ENCODE peak calls at places on chromosomes 4 and X, in four cellular contexts. R is A549, V is suprapubic skin, G is transverse colon. U is an unnamed sample. For H3K4me1, the result is how much of the 10 kb centered on the place peaks cover.

GRCh38 chrX:2701600-2701999 is 10.5 kb downstream of the CD99 start:
- DNase-seq in V (no peak), R (no peak), G (no peak), U (no peak)

GRCh38 chr4:176339936-176340761 is 20.4 kb downstream of the SPCS3 start:
- DNase-seq in G (no peak), R (no peak), V (no peak), U (no peak)

GRCh38 chrX:154758696-154759095 is 4.0 kb upstream of the DKC1 start:
- DNase-seq in G (no peak), V (no peak), R (no peak), U (peak)

GRCh38 chr4:182835006-182835740 is 82.0 kb downstream of the DCTD start:
- DNase-seq in G (no peak), V (no peak), R (no peak), U (no peak)

GRCh38 chrX:23901065-23901464 is 6.7 kb downstream of the APOO start:
- DNase-seq in G (no peak), V (no peak), R (peak), U (no peak)

GRCh38 chr4:55312491-55313101 is 33.4 kb upstream of the SRD5A3 start:
- DNase-seq in G (peak), V (no peak), R (peak), U (peak)

GRCh38 chrX:107851215-107851614 is 25.5 kb downstream of the MID2 start:
- DNase-seq in R (no peak), G (no peak), V (no peak), U (no peak)

GRCh38 chrX:107857815-107858214 is 32.1 kb downstream of the MID2 start:
- DNase-seq in R (no peak), V (no peak), G (no peak), U (no peak)

GRCh38 chr4:99690990-99691389 is 33.4 kb upstream of the C4orf54 start:
- DNase-seq in V (no peak), R (no peak), G (no peak), U (no peak)

GRCh38 chr4:171846232-171846631 is 33.0 kb downstream of the GALNTL6 start:
- DNase-seq in G (peak), R (peak), V (no peak), U (peak)

GRCh38 chr4:121900132-121900983 is 30.1 kb upstream of the BBS7 start:
- DNase-seq in G (peak), V (no peak), R (peak), U (no peak)

GRCh38 chr4:1278336-1278670 is 11.4 kb upstream of the MAEA start:
- DNase-seq in G (no peak), V (no peak), R (peak), U (no peak)

GRCh38 chr4:154205471-154205870 is 286.1 kb downstream of the DCHS2 start:
- DNase-seq in V (no peak), G (no peak), R (no peak), U (no peak)
- TF ChIP-seq EP300 in V (no peak), G (no peak), R (no peak), U (no peak)

DNA sequence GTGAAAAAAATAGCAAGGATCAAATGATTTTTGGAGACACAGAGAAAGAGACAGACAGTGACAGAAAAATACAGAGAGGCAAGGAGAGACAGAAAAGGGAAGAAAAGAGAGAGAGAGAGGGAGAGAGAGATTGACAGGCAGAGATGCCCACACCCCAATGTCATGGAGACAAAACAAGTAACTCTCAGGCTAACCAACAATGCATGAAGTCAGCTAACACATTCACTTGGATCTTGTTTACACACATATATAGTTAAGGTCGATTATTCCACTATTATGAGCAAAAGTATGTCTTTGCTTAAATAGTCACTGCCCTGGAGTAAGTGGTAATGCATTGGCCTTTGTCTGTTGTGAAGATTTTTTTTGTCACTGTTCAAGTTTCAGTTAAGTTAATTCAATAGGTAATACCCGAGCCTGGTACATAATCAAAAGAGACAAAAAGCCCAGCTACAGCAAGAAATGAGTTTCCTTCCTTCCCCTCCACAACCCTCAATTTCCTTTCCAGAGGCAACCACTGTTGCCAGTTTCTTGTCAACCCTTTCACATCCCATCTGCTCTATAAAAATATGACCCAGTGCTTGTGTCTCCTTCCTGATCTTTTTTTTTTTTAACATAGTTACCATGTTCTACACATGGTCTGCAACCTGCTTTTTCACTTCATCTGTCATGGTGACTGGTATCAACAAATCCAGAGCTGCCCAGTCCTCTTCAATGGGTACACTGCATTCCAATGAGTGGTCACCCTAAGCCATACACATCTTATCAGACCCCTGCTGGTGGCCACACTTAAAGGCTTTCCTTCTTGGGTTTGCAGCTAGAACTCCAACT is 52.1 kb downstream of the PROM1 start:
- DNase-seq in R (no peak), V (no peak), G (no peak), U (no peak)
- H3K4me1 ChIP-seq in R (under half), V (under half), G (under half), U (under half)

GRCh38 chr4:147829401-147830101 is 97.7 kb downstream of the ARHGAP10 start:
- DNase-seq in V (no peak), R (no peak), G (peak), U (no peak)
- TF ChIP-seq EP300 in V (peak), R (no peak), G (peak), U (peak)

DNA sequence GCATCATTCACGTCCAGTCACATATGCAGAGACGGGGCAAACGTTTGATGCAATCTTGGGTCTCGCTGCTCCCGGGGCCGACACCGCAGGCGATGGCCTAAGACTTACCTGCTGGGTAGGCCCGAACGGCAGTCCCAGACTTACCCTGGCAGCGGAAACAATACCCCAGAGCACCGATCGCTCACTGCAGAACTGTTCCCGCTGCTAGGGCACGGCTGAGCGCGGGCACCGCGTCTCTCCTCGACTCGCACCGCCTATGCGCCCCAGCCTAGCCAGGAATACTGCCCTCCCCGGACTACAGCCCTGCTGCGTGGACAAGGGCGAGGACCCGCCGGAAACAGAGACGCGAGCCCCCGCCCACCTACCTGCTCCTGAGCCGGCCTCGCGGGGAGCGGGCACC is 86.2 kb downstream of the HPRT1 start:
- DNase-seq in R (no peak), G (no peak), V (no peak), U (no peak)
- H3K4me1 ChIP-seq in R (half or more), G (under half), V (under half), U (under half)

GRCh38 chr4:70892086-70892769 is 9.9 kb upstream of the MOB1B start:
- DNase-seq in V (no peak), R (no peak), G (peak), U (peak)
- TF ChIP-seq EP300 in V (no peak), R (no peak), G (no peak), U (no peak)

DNA sequence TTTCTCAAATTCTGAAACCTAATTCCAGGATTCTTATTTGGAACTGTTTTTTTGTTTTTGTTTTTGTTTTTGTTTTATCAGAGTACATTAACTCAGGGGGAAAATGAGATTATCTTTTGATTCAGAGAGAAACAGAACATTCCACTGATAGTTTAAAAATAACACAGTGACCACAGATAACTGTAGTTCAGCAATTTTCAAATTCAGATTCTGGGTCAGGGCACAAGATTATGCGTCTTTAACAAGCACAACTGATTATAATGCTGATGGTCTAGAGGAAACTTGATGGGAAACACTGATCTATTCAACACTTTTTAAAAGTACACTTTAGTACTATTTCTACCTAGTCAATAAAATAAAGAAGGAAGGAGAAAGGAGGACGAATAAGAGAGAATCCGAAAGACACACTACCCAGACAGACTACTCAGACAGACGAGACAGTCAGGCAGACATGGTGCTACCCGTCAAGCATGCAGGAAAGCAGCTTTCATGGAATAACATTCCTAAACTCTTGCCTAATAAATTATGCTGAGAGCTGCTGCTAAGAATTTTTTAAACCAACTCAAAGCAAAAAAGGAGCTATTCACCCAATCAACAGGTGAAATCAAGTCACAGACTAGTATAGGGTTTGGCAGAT is 59.0 kb downstream of the APBB2 start:
- DNase-seq in V (no peak), G (no peak), R (no peak), U (no peak)
- H3K4me1 ChIP-seq in V (under half), G (under half), R (under half), U (under half)

DNA sequence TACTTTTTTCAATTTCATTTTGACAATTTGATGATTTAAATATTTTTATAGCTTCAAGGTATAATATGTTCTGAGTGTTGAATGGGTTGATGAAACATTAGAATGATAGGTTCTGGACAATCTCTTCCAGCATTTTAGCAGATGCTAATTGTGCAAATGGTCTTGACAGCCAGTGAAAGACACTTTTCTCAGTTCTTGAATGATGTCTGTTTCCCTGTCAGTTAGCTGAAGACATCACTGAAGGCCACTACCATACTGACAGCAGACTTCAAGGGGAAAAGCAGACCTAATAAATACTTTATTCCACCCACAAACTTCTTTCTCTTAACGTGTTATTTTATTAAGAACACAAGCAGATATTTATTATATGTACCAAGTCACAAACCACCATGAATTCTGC is 498.6 kb downstream of the GRXCR1 start:
- DNase-seq in G (no peak), V (no peak), R (no peak), U (no peak)
- TF ChIP-seq EP300 in G (no peak), V (no peak), R (no peak), U (no peak)

U was measured in upper lobe of left lung.